ENCODE peak calls at places on chromosome 9, in six cellular contexts. T is GM12865; G is CD4-positive, alpha-beta memory T cell; M is lower leg skin; D is foreskin fibroblast; Z is HFF-Myc. W is an unnamed sample.

GRCh38 chr9:37914701-37915358 is 10.9 kb upstream of the SLC25A51 start:
- DNase-seq in T (no peak), G (no peak), M (peak), D (no peak), Z (no peak), W (no peak)

GRCh38 chr9:99128133-99128406 is 23.2 kb downstream of the TGFBR1 start:
- DNase-seq in T (peak), G (no peak), M (no peak), D (no peak), Z (no peak), W (no peak)

GRCh38 chr9:128577206-128577605 is 24.8 kb downstream of the SPTAN1 start:
- DNase-seq in T (no peak), G (no peak), M (no peak), D (no peak), Z (no peak), W (no peak)

GRCh38 chr9:94672811-94673487 is 33.6 kb upstream of the FBP1 start:
- DNase-seq in T (no peak), G (no peak), M (no peak), D (peak), Z (no peak), W (no peak)

GRCh38 chr9:22211588-22212360 is 202.7 kb upstream of the CDKN2B start:
- DNase-seq in T (no peak), G (no peak), M (no peak), D (peak), Z (peak), W (no peak)

GRCh38 chr9:17531642-17532254 is 47.1 kb upstream of the SH3GL2 start:
- DNase-seq in T (peak), G (no peak), M (no peak), D (peak), Z (peak), W (peak)

GRCh38 chr9:95171596-95171995 is 145.9 kb downstream of the FANCC start:
- DNase-seq in T (no peak), G (no peak), M (no peak), D (peak), Z (no peak), W (no peak)

GRCh38 chr9:12822111-12822510 is 47.3 kb downstream of the LURAP1L start:
- DNase-seq in T (no peak), G (no peak), M (no peak), D (peak), Z (no peak), W (no peak)

GRCh38 chr9:90092512-90092911 is 487.7 kb downstream of the GADD45G start:
- DNase-seq in T (no peak), G (no peak), M (no peak), D (no peak), Z (no peak), W (peak)

GRCh38 chr9:126116351-126117157 is 210.1 kb upstream of the MVB12B start:
- DNase-seq in T (no peak), G (no peak), M (peak), D (no peak), Z (no peak), W (no peak)

GRCh38 chr9:97802276-97802675 is 50.8 kb upstream of the FOXE1 start:
- DNase-seq in T (no peak), G (no peak), M (no peak), D (peak), Z (no peak), W (no peak)

GRCh38 chr9:90916147-90916734 is 114.6 kb downstream of the SYK start:
- DNase-seq in T (no peak), G (no peak), M (no peak), D (peak), Z (no peak), W (no peak)

GRCh38 chr9:14417230-14417629 is 103.3 kb upstream of the NFIB start:
- DNase-seq in T (no peak), G (no peak), M (no peak), D (peak), Z (no peak), W (no peak)

GRCh38 chr9:94868462-94868861 is 142.0 kb downstream of the AOPEP start:
- DNase-seq in T (no peak), G (no peak), M (no peak), D (no peak), Z (no peak), W (no peak)

GRCh38 chr9:125521462-125522327 is 185.3 kb downstream of the MAPKAP1 start:
- DNase-seq in T (peak), G (peak), M (no peak), D (peak), Z (peak), W (peak)

GRCh38 chr9:23821400-23822181 is 4.4 kb downstream of the ELAVL2 start:
- DNase-seq in T (no peak), G (no peak), M (no peak), D (no peak), Z (no peak), W (no peak)

GRCh38 chr9:76602191-76602590 is 143.2 kb downstream of the GCNT1 start:
- DNase-seq in T (no peak), G (no peak), M (no peak), D (no peak), Z (no peak), W (no peak)

GRCh38 chr9:121598167-121599000 is 53.0 kb upstream of the DAB2IP start:
- DNase-seq in T (no peak), G (no peak), M (peak), D (peak), Z (no peak), W (no peak)

GRCh38 chr9:21153688-21154608 is 12.3 kb upstream of the IFNW1 start:
- DNase-seq in T (peak), G (no peak), M (no peak), D (peak), Z (no peak), W (no peak)

GRCh38 chr9:99124534-99124933 is 19.6 kb downstream of the TGFBR1 start:
- DNase-seq in T (no peak), G (no peak), M (no peak), D (no peak), Z (no peak), W (no peak)

GRCh38 chr9:34458967-34459355 is 356 bp downstream of the DNAI1 start:
- DNase-seq in T (no peak), G (no peak), M (no peak), D (no peak), Z (no peak), W (no peak)
- H3K4me3 ChIP-seq in T (no peak), G (peak), M (no peak), D (peak), Z (peak), W (peak)

GRCh38 chr9:72614057-72614456 is 92.6 kb downstream of the TMC1 start:
- DNase-seq in T (no peak), G (no peak), M (no peak), D (no peak), Z (no peak), W (no peak)
- H3K4me3 ChIP-seq in T (no peak), G (no peak), M (no peak), D (no peak), Z (no peak), W (no peak)

GRCh38 chr9:110578896-110579752 is at the start of gene SVEP1:
- DNase-seq in T (no peak), G (no peak), M (peak), D (peak), Z (no peak), W (no peak)
- H3K4me3 ChIP-seq in T (no peak), G (no peak), M (peak), D (peak), Z (peak), W (no peak)

GRCh38 chr9:136645343-136645902 is 17.3 kb upstream of the EGFL7 start:
- DNase-seq in T (no peak), G (no peak), M (no peak), D (no peak), Z (no peak), W (no peak)
- H3K4me3 ChIP-seq in T (peak), G (no peak), M (no peak), D (no peak), Z (no peak), W (no peak)

GRCh38 chr9:35662437-35662836 is 2.6 kb downstream of the ARHGEF39 start:
- DNase-seq in T (no peak), G (no peak), M (no peak), D (no peak), Z (no peak), W (no peak)
- H3K4me3 ChIP-seq in T (no peak), G (no peak), M (no peak), D (no peak), Z (no peak), W (no peak)

GRCh38 chr9:131282688-131283422 is 6.5 kb upstream of the FAM78A start:
- DNase-seq in T (no peak), G (no peak), M (peak), D (peak), Z (no peak), W (no peak)
- H3K4me3 ChIP-seq in T (no peak), G (no peak), M (no peak), D (no peak), Z (no peak), W (no peak)

GRCh38 chr9:112354081-112354743 is 20.8 kb upstream of the PTBP3 start:
- DNase-seq in T (no peak), G (no peak), M (no peak), D (no peak), Z (no peak), W (no peak)

GRCh38 chr9:112348257-112348992 is 15.0 kb upstream of the PTBP3 start:
- DNase-seq in T (no peak), G (peak), M (peak), D (peak), Z (no peak), W (no peak)

GRCh38 chr9:112352209-112352608 is 18.8 kb upstream of the PTBP3 start:
- DNase-seq in T (no peak), G (no peak), M (no peak), D (no peak), Z (no peak), W (no peak)

GRCh38 chr9:112351184-112351583 is 17.8 kb upstream of the PTBP3 start:
- DNase-seq in T (no peak), G (no peak), M (no peak), D (no peak), Z (no peak), W (no peak)

GRCh38 chr9:112348993-112349333 is 15.5 kb upstream of the PTBP3 start:
- DNase-seq in T (no peak), G (no peak), M (no peak), D (no peak), Z (no peak), W (no peak)
- H3K4me3 ChIP-seq in T (no peak), G (no peak), M (no peak), D (peak), Z (no peak), W (no peak)